ENCODE peak calls at places on chromosomes 4 and X, in six cellular contexts. F is nephron progenitor cell, P is epithelial cell of esophagus, I is AG09319, T is AG04450, Y is heart right ventricle. L is an unnamed sample.

GRCh38 chrX:71917621-71918341 is 7.1 kb downstream of the NHSL2 start:
- DNase-seq in I (no peak), Y (no peak), T (no peak), P (peak; percentile 37), F (peak; percentile 16), L (no peak)

GRCh38 chr4:162838671-162839070 is 328.0 kb downstream of the NAF1 start:
- DNase-seq in Y (no peak), I (no peak), P (no peak), T (no peak), F (no peak), L (no peak)

GRCh38 chr4:159035570-159035969 is 67.3 kb upstream of the RAPGEF2 start:
- DNase-seq in F (no peak), T (no peak), Y (no peak), I (no peak), P (no peak), L (no peak)

GRCh38 chr4:112213850-112214249 is 17.7 kb upstream of the AP1AR start:
- DNase-seq in Y (no peak), I (no peak), P (peak; percentile 84), F (no peak), T (peak; percentile 63), L (peak; percentile 63)

GRCh38 chr4:3679851-3680311 is 86.3 kb upstream of the ADRA2C start:
- DNase-seq in T (no peak), I (no peak), F (no peak), Y (no peak), P (no peak), L (no peak)

GRCh38 chr4:111174331-111174730 is 551.5 kb upstream of the PITX2 start:
- DNase-seq in Y (no peak), F (no peak), I (no peak), P (peak; percentile 3), T (no peak), L (no peak)

GRCh38 chr4:121053601-121054143 is 18.7 kb downstream of the NDNF start:
- DNase-seq in P (peak; percentile 73), F (no peak), I (no peak), T (no peak), Y (peak; percentile 38), L (peak; percentile 17)

GRCh38 chr4:140027135-140027534 is 126.8 kb downstream of the MAML3 start:
- DNase-seq in P (no peak), I (no peak), T (no peak), Y (no peak), F (no peak), L (no peak)

GRCh38 chrX:19121898-19122640 is at the start of gene ADGRG2:
- DNase-seq in Y (peak; percentile 30), F (peak; percentile 63), P (peak; percentile 16), T (no peak), I (no peak), L (peak; percentile 2)

GRCh38 chr4:35520059-35520458 is 724.3 kb downstream of the ARAP2 start:
- DNase-seq in F (no peak), P (peak; percentile 90), T (no peak), I (no peak), Y (no peak), L (no peak)

GRCh38 chr4:188435381-188435780 is 296.1 kb downstream of the TRIML1 start:
- DNase-seq in F (no peak), T (no peak), I (no peak), P (no peak), Y (no peak), L (no peak)

GRCh38 chr4:185276036-185276435 is 66.6 kb downstream of the SNX25 start:
- DNase-seq in P (peak; percentile 50), T (no peak), I (no peak), Y (no peak), F (no peak), L (no peak)

GRCh38 chr4:5973486-5974220 is 44.6 kb downstream of the C4orf50 start:
- DNase-seq in F (no peak), P (no peak), I (no peak), Y (no peak), T (no peak), L (no peak)

GRCh38 chrX:24266996-24267395 is 46.9 kb downstream of the SUPT20HL2 start:
- DNase-seq in I (no peak), Y (no peak), T (no peak), P (peak; percentile 66), F (no peak), L (no peak)

GRCh38 chr4:182280439-182281111 is 37.4 kb downstream of the TENM3 start:
- DNase-seq in I (no peak), F (no peak), Y (no peak), P (no peak), T (no peak), L (no peak)

GRCh38 chrX:132497432-132497831 is 8.6 kb upstream of the MBNL3 start:
- DNase-seq in F (no peak), I (no peak), P (no peak), Y (no peak), T (no peak), L (no peak)

GRCh38 chr4:88843067-88843723 is 145.6 kb upstream of the NAP1L5 start:
- DNase-seq in T (no peak), I (no peak), P (peak; percentile 50), F (no peak), Y (no peak), L (no peak)

GRCh38 chrX:39984191-39984956 is 113.4 kb downstream of the BCOR start:
- DNase-seq in F (no peak), P (peak; percentile 59), Y (no peak), T (peak; percentile 15), I (no peak), L (no peak)
- TF ChIP-seq CTCF in F (no peak), P (no peak), Y (no peak), T (no peak), I (no peak), L (no peak)

GRCh38 chrX:21770631-21771321 is 12.9 kb upstream of the SMPX start:
- DNase-seq in I (no peak), T (no peak), F (no peak), P (peak; percentile 47), Y (no peak), L (no peak)
- TF ChIP-seq CTCF in I (no peak), T (no peak), F (no peak), P (no peak), Y (no peak), L (no peak)

GRCh38 chrX:2679534-2680485 is 11.3 kb upstream of the CD99 start:
- DNase-seq in Y (no peak), T (no peak), F (no peak), I (no peak), P (peak; percentile 24), L (no peak)

GRCh38 chrX:2684256-2684655 is 6.8 kb upstream of the CD99 start:
- DNase-seq in F (no peak), T (no peak), Y (no peak), I (no peak), P (no peak), L (no peak)

GRCh38 chrX:2680486-2681348 is 10.4 kb upstream of the CD99 start:
- DNase-seq in F (no peak), Y (no peak), I (no peak), P (no peak), T (no peak), L (no peak)

GRCh38 chrX:2685886-2686285 is 5.2 kb upstream of the CD99 start:
- DNase-seq in P (no peak), I (no peak), T (no peak), Y (no peak), F (no peak), L (no peak)

GRCh38 chrX:2682582-2683177 is 8.4 kb upstream of the CD99 start:
- DNase-seq in P (no peak), T (no peak), F (no peak), I (no peak), Y (no peak), L (no peak)
- TF ChIP-seq CTCF in P (no peak), T (no peak), F (no peak), I (no peak), Y (no peak), L (no peak)

DNA sequence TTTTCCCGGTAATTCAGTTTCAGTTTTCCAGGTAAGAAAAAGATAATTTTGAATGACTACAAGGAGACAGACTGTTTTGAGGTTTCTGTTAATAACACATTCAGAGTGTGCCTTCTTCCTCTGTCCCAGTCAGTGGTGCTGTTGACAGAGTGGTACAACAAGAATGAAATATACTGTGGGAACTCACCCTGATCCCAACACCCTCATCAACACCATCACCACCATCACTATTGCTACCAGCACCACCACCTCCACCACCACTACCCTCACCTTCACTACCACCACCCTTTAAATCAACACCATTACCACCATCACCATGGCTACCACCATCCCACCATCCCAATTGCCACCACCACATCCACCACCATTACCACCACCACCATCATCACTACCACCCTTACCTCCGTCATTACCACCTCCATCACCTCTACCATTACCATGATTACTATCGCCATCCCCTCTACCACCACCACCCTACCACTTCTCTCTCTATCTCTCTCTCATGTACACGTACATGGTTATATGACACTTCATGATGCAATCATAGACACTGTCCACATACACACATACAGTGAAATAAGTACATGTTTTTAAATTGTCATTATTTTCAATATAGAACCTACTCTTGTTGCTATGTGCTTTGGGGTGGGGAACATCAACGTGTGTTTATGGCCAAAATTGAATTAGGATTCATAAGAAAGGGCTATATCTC is 91.5 kb downstream of the MAMLD1 start:
- DNase-seq in Y (no peak), T (no peak), I (no peak), F (no peak), P (no peak), L (no peak)
- TF ChIP-seq CTCF in Y (no peak), T (no peak), I (no peak), F (no peak), P (no peak), L (no peak)

GRCh38 chr4:99052902-99053301 is 35.7 kb downstream of the ADH5 start:
- DNase-seq in I (peak; percentile 8), T (no peak), P (peak; percentile 13), Y (no peak), F (no peak), L (no peak)

GRCh38 chr4:99043346-99043745 is 45.2 kb downstream of the ADH5 start:
- DNase-seq in Y (no peak), F (no peak), I (no peak), T (no peak), P (no peak), L (no peak)

GRCh38 chr4:99047710-99048109 is 40.9 kb downstream of the ADH5 start:
- DNase-seq in P (no peak), Y (no peak), F (no peak), T (no peak), I (no peak), L (no peak)
- TF ChIP-seq CTCF in P (no peak), Y (no peak), F (no peak), T (no peak), I (no peak), L (no peak)

DNA sequence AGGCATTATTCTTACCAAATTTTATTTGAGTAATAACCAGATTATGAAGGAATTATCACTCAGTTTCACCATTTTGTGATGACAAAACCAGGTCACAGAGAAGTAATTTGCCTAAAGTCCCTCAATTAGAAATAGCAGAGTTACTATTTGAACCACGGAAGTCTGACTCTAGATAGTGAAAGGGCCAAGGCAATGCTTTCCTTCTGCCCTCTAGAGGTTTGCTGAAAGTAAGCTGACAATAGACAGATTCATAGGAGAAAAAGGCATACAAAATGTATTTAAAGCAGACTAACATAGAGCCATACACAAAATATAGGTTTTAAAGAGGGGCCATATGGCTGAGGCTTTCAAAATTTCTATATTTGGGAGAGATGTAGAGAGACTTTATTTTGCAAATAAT is 43.1 kb downstream of the CXXC4 start:
- DNase-seq in T (no peak), P (peak; percentile 26), Y (no peak), I (no peak), F (no peak), L (no peak)
- TF ChIP-seq CTCF in T (peak; percentile 29), P (peak; percentile 65), Y (peak; percentile 28), I (no peak), F (peak; percentile 32), L (no peak)